ENCODE peak calls at places on chromosomes 3 and 15, in six cellular contexts. One of them, this sample, is unnamed.

GRCh38 chr3:84136425-84136824 is 822.4 kb upstream of the CADM2 start:
- DNase-seq in natural killer cell: no peak
- DNase-seq in SW480: no peak
- DNase-seq in RCC 7860: no peak
- DNase-seq in naive B cell: no peak
- DNase-seq in naive thymus-derived CD8-positive, alpha-beta T cell: no peak
- DNase-seq in this sample: no peak

GRCh38 chr3:171058058-171058457 is 31.5 kb upstream of the SLC2A2 start:
- DNase-seq in natural killer cell: no peak
- DNase-seq in SW480: no peak
- DNase-seq in RCC 7860: no peak
- DNase-seq in naive B cell: no peak
- DNase-seq in naive thymus-derived CD8-positive, alpha-beta T cell: no peak
- DNase-seq in this sample: no peak

GRCh38 chr3:56787784-56788256 is 13.9 kb downstream of the ARHGEF3 start:
- DNase-seq in natural killer cell: no peak
- DNase-seq in SW480: no peak
- DNase-seq in RCC 7860: no peak
- DNase-seq in naive B cell: no peak
- DNase-seq in naive thymus-derived CD8-positive, alpha-beta T cell: no peak
- DNase-seq in this sample: no peak

GRCh38 chr3:48430359-48431101 is 644 bp upstream of the PLXNB1 start:
- DNase-seq in natural killer cell: no peak
- DNase-seq in SW480: no peak
- DNase-seq in RCC 7860: no peak
- DNase-seq in naive B cell: no peak
- DNase-seq in naive thymus-derived CD8-positive, alpha-beta T cell: no peak
- DNase-seq in this sample: no peak

GRCh38 chr15:40065166-40065565 is 26.2 kb upstream of the SRP14 start:
- DNase-seq in natural killer cell: no peak
- DNase-seq in SW480: no peak
- DNase-seq in RCC 7860: no peak
- DNase-seq in naive B cell: no peak
- DNase-seq in naive thymus-derived CD8-positive, alpha-beta T cell: no peak
- DNase-seq in this sample: no peak

GRCh38 chr15:34014556-34014955 is 24.4 kb downstream of the AVEN start:
- DNase-seq in natural killer cell: no peak
- DNase-seq in SW480: no peak
- DNase-seq in RCC 7860: no peak
- DNase-seq in naive B cell: no peak
- DNase-seq in naive thymus-derived CD8-positive, alpha-beta T cell: no peak
- DNase-seq in this sample: no peak

GRCh38 chr3:42864321-42864950 is 11.2 kb downstream of the CYP8B1 start:
- DNase-seq in natural killer cell: no peak
- DNase-seq in SW480: no peak
- DNase-seq in RCC 7860: no peak
- DNase-seq in naive B cell: no peak
- DNase-seq in naive thymus-derived CD8-positive, alpha-beta T cell: no peak
- DNase-seq in this sample: no peak

GRCh38 chr3:130900959-130901358 is 7.1 kb downstream of the ATP2C1 start:
- DNase-seq in natural killer cell: no peak
- DNase-seq in SW480: peak
- DNase-seq in RCC 7860: peak
- DNase-seq in naive B cell: no peak
- DNase-seq in naive thymus-derived CD8-positive, alpha-beta T cell: no peak
- DNase-seq in this sample: no peak

GRCh38 chr3:36695769-36696137 is 68.6 kb downstream of the DCLK3 start:
- DNase-seq in natural killer cell: no peak
- DNase-seq in SW480: peak
- DNase-seq in RCC 7860: peak
- DNase-seq in naive B cell: no peak
- DNase-seq in naive thymus-derived CD8-positive, alpha-beta T cell: no peak
- DNase-seq in this sample: no peak

GRCh38 chr3:127555108-127555507 is 35.4 kb downstream of the TPRA1 start:
- DNase-seq in natural killer cell: no peak
- DNase-seq in SW480: no peak
- DNase-seq in RCC 7860: no peak
- DNase-seq in naive B cell: no peak
- DNase-seq in naive thymus-derived CD8-positive, alpha-beta T cell: no peak
- DNase-seq in this sample: no peak

GRCh38 chr15:90647326-90647725 is 69.8 kb upstream of the BLM start:
- DNase-seq in natural killer cell: no peak
- DNase-seq in SW480: no peak
- DNase-seq in RCC 7860: no peak
- DNase-seq in naive B cell: no peak
- DNase-seq in naive thymus-derived CD8-positive, alpha-beta T cell: no peak
- DNase-seq in this sample: no peak

GRCh38 chr3:66372681-66373350 is 128.0 kb downstream of the LRIG1 start:
- DNase-seq in natural killer cell: peak
- DNase-seq in SW480: peak
- DNase-seq in RCC 7860: no peak
- DNase-seq in naive B cell: no peak
- DNase-seq in naive thymus-derived CD8-positive, alpha-beta T cell: no peak
- DNase-seq in this sample: no peak

GRCh38 chr3:15064835-15065549 is at the start of gene MRPS25:
- DNase-seq in natural killer cell: peak
- DNase-seq in SW480: peak
- DNase-seq in RCC 7860: peak
- DNase-seq in naive B cell: peak
- DNase-seq in naive thymus-derived CD8-positive, alpha-beta T cell: peak
- DNase-seq in this sample: peak

GRCh38 chr15:39462691-39463090 is 118.2 kb upstream of the THBS1 start:
- DNase-seq in natural killer cell: no peak
- DNase-seq in SW480: no peak
- DNase-seq in RCC 7860: no peak
- DNase-seq in naive B cell: no peak
- DNase-seq in naive thymus-derived CD8-positive, alpha-beta T cell: no peak
- DNase-seq in this sample: no peak

GRCh38 chr3:1131156-1131555 is 38.3 kb downstream of the CNTN6 start:
- DNase-seq in natural killer cell: no peak
- DNase-seq in SW480: no peak
- DNase-seq in RCC 7860: no peak
- DNase-seq in naive B cell: no peak
- DNase-seq in naive thymus-derived CD8-positive, alpha-beta T cell: no peak
- DNase-seq in this sample: no peak

GRCh38 chr3:66531256-66531655 is 30.4 kb upstream of the LRIG1 start:
- DNase-seq in natural killer cell: no peak
- DNase-seq in SW480: no peak
- DNase-seq in RCC 7860: no peak
- DNase-seq in naive B cell: no peak
- DNase-seq in naive thymus-derived CD8-positive, alpha-beta T cell: no peak
- DNase-seq in this sample: no peak

GRCh38 chr15:60706145-60706544 is 227.2 kb upstream of the ICE2 start:
- DNase-seq in natural killer cell: no peak
- DNase-seq in SW480: no peak
- DNase-seq in RCC 7860: no peak
- DNase-seq in naive B cell: no peak
- DNase-seq in naive thymus-derived CD8-positive, alpha-beta T cell: no peak
- DNase-seq in this sample: no peak

This sample was measured in type B pancreatic cell.